ENCODE peak calls at places on chromosomes 5 and 9, in ten cellular contexts. X is IMR-90, M is adrenal gland, W is uterus, P is GM12878, V is ovary, S is H54, L is spleen, I is transverse colon, A is GM12892. T is an unnamed sample.

GRCh38 chr5:149381986-149382338 is 2.9 kb upstream of the IL17B start:
- DNase-seq in V (peak), M (peak), S (peak), L (peak), W (peak), A (peak), I (peak), X (peak), P (no peak), T (peak)

GRCh38 chr9:98330831-98331230 is 75.4 kb upstream of the TBC1D2 start:
- DNase-seq in W (no peak), M (no peak), P (no peak), X (peak), V (no peak), S (no peak), I (no peak), A (no peak), L (no peak), T (no peak)

GRCh38 chr9:89808076-89808701 is 203.4 kb downstream of the GADD45G start:
- DNase-seq in W (no peak), M (peak), V (peak), S (no peak), A (no peak), I (no peak), X (no peak), P (no peak), L (no peak), T (no peak)

GRCh38 chr9:19255821-19256220 is 25.3 kb downstream of the DENND4C start:
- DNase-seq in X (no peak), L (no peak), M (no peak), A (no peak), S (no peak), W (no peak), I (no peak), P (no peak), V (no peak), T (no peak)

GRCh38 chr5:139639619-139640431 is 8.3 kb upstream of the CXXC5 start:
- DNase-seq in I (peak), P (no peak), X (peak), W (no peak), S (no peak), V (peak), M (peak), A (no peak), L (peak), T (no peak)

GRCh38 chr5:74424162-74424868 is 216.2 kb downstream of the ENC1 start:
- DNase-seq in M (no peak), V (peak), P (no peak), I (no peak), X (no peak), A (no peak), W (no peak), S (no peak), L (no peak), T (peak)

GRCh38 chr5:178895615-178896571 is at the start of gene ZFP2:
- DNase-seq in W (peak), M (peak), S (peak), A (no peak), L (peak), P (no peak), V (peak), I (peak), X (peak), T (peak)

GRCh38 chr5:93503598-93504067 is 77.4 kb downstream of the NR2F1-AS1 start:
- DNase-seq in P (no peak), X (peak), W (no peak), A (no peak), I (no peak), S (peak), V (no peak), L (no peak), M (no peak), T (no peak)

GRCh38 chr5:147966326-147966725 is 60.0 kb upstream of the C5orf46 start:
- DNase-seq in X (no peak), A (no peak), V (no peak), M (no peak), W (no peak), I (no peak), P (no peak), S (no peak), L (no peak), T (no peak)

GRCh38 chr5:178149199-178149932 is 4.3 kb downstream of the NHP2 start:
- DNase-seq in P (no peak), S (no peak), I (no peak), A (no peak), V (no peak), W (no peak), X (peak), M (no peak), L (peak), T (no peak)

GRCh38 chr5:43432486-43433365 is 20.5 kb upstream of the CCL28 start:
- DNase-seq in A (no peak), S (no peak), V (no peak), M (peak), X (peak), L (no peak), W (peak), I (peak), P (no peak), T (peak)

GRCh38 chr5:122773615-122774014 is 1.3 kb upstream of the SNX2 start:
- DNase-seq in M (no peak), A (no peak), P (no peak), S (no peak), V (no peak), I (no peak), X (no peak), L (no peak), W (no peak), T (no peak)

GRCh38 chr9:126125177-126125576 is 201.5 kb upstream of the MVB12B start:
- DNase-seq in M (peak), A (no peak), L (peak), X (no peak), V (peak), P (no peak), I (no peak), S (no peak), W (no peak), T (no peak)

GRCh38 chr9:133493428-133493827 is 14.5 kb upstream of the SLC2A6 start:
- DNase-seq in X (no peak), A (no peak), V (no peak), L (no peak), P (no peak), I (no peak), M (no peak), S (no peak), W (no peak), T (no peak)

GRCh38 chr5:3317051-3317795 is 278.4 kb upstream of the IRX1 start:
- DNase-seq in S (no peak), V (no peak), A (no peak), W (no peak), M (no peak), L (no peak), X (no peak), P (no peak), I (no peak), T (no peak)

GRCh38 chr9:97808972-97809371 is 44.1 kb upstream of the FOXE1 start:
- DNase-seq in W (no peak), M (no peak), I (no peak), S (no peak), L (no peak), P (no peak), A (no peak), V (no peak), X (no peak), T (no peak)

GRCh38 chr5:28542968-28543367 is 1504.6 kb upstream of the CDH9 start:
- DNase-seq in A (no peak), P (no peak), V (no peak), M (no peak), W (no peak), I (no peak), L (no peak), S (peak), X (peak), T (no peak)

GRCh38 chr5:172765766-172766286 is 5.2 kb downstream of the DUSP1 start:
- DNase-seq in I (peak), P (no peak), M (peak), S (no peak), A (no peak), X (peak), V (no peak), L (no peak), W (no peak), T (no peak)

GRCh38 chr9:88143179-88143578 is 4.9 kb upstream of the SPATA31C2 start:
- DNase-seq in I (no peak), A (no peak), L (no peak), S (no peak), M (no peak), W (no peak), P (no peak), X (no peak), V (no peak), T (no peak)

GRCh38 chr9:131831380-131832165 is 91.7 kb upstream of the RAPGEF1 start:
- DNase-seq in A (no peak), X (no peak), P (no peak), L (no peak), I (no peak), V (no peak), W (no peak), M (no peak), S (no peak), T (no peak)

GRCh38 chr5:5978501-5979361 is 399.6 kb downstream of the MED10 start:
- DNase-seq in M (no peak), I (no peak), S (no peak), P (no peak), L (no peak), W (no peak), A (no peak), X (no peak), V (no peak), T (no peak)

GRCh38 chr9:93525476-93525875 is 50.9 kb upstream of the PHF2 start:
- DNase-seq in V (no peak), W (no peak), X (no peak), I (no peak), M (no peak), S (no peak), L (no peak), A (no peak), P (no peak), T (no peak)

GRCh38 chr9:114616684-114617520 is 5.8 kb downstream of the TMEM268 start:
- DNase-seq in P (peak), S (no peak), X (no peak), M (peak), W (no peak), A (peak), V (peak), L (peak), I (peak), T (peak)

GRCh38 chr9:99051851-99052250 is 53.1 kb upstream of the TGFBR1 start:
- DNase-seq in X (no peak), M (no peak), L (no peak), W (no peak), A (no peak), S (no peak), V (no peak), I (no peak), P (no peak), T (no peak)

GRCh38 chr9:79224672-79225433 is 346.9 kb upstream of the TLE4 start:
- DNase-seq in M (no peak), S (no peak), I (no peak), V (no peak), P (no peak), W (no peak), L (no peak), A (no peak), X (peak), T (no peak)

GRCh38 chr9:109859447-109859846 is 79.4 kb downstream of the PALM2AKAP2 start:
- DNase-seq in M (no peak), W (no peak), V (no peak), A (no peak), I (no peak), X (no peak), S (no peak), P (no peak), L (no peak), T (no peak)

GRCh38 chr9:22169243-22169642 is 160.1 kb upstream of the CDKN2B start:
- DNase-seq in P (no peak), V (no peak), A (no peak), M (no peak), L (no peak), X (peak), S (no peak), W (no peak), I (no peak), T (no peak)

GRCh38 chr5:140801494-140801841 is 611 bp downstream of the PCDHA3 start:
- DNase-seq in M (no peak), W (no peak), I (no peak), A (no peak), P (no peak), X (no peak), L (no peak), V (no peak), S (no peak), T (no peak)

GRCh38 chr9:33447404-33448158 is at the start of gene AQP3:
- DNase-seq in X (no peak), V (peak), I (peak), A (peak), S (no peak), L (peak), P (no peak), M (peak), W (peak), T (peak)

GRCh38 chr9:82333671-82334070 is 345.1 kb downstream of the SPATA31D1 start:
- DNase-seq in W (no peak), X (peak), A (no peak), P (no peak), I (no peak), S (no peak), M (no peak), L (no peak), V (no peak), T (no peak)

GRCh38 chr9:135648494-135649410 is 9.4 kb upstream of the GLT6D1 start:
- DNase-seq in S (no peak), P (no peak), X (no peak), W (no peak), I (no peak), A (no peak), V (no peak), M (no peak), L (no peak), T (no peak)
- TF ChIP-seq POLR2A in S (no peak), P (no peak), X (no peak), W (no peak), I (no peak), A (no peak), V (no peak), M (no peak), L (no peak), T (no peak)

GRCh38 chr5:1187234-1187949 is 14.0 kb upstream of the SLC6A19 start:
- DNase-seq in P (no peak), I (no peak), M (no peak), A (no peak), L (no peak), X (no peak), V (no peak), S (no peak), W (peak), T (no peak)

GRCh38 chr5:1186351-1187233 is 14.8 kb upstream of the SLC6A19 start:
- DNase-seq in P (no peak), S (no peak), A (no peak), L (no peak), I (no peak), V (no peak), W (peak), X (no peak), M (no peak), T (no peak)

GRCh38 chr5:1184481-1184880 is 16.9 kb upstream of the SLC6A19 start:
- DNase-seq in P (no peak), V (no peak), S (no peak), I (no peak), L (no peak), A (no peak), M (no peak), X (no peak), W (no peak), T (no peak)

GRCh38 chr5:1185038-1185651 is 16.2 kb upstream of the SLC6A19 start:
- DNase-seq in V (no peak), W (no peak), I (no peak), P (no peak), M (no peak), L (no peak), S (no peak), A (no peak), X (no peak), T (no peak)

GRCh38 chr5:1185652-1186350 is 15.6 kb upstream of the SLC6A19 start:
- DNase-seq in A (no peak), S (no peak), V (no peak), W (peak), X (no peak), L (no peak), P (no peak), M (no peak), I (peak), T (no peak)
- TF ChIP-seq POLR2A in A (no peak), S (no peak), V (no peak), W (no peak), X (no peak), L (no peak), P (no peak), M (no peak), I (no peak), T (no peak)

GRCh38 chr5:133821311-133821741 is 147.1 kb downstream of the C5orf15 start:
- DNase-seq in I (no peak), X (no peak), L (no peak), W (no peak), S (no peak), V (no peak), P (no peak), A (no peak), M (no peak), T (no peak)
- TF ChIP-seq POLR2A in I (no peak), X (no peak), L (no peak), W (no peak), S (no peak), V (no peak), P (no peak), A (no peak), M (no peak), T (no peak)

DNA sequence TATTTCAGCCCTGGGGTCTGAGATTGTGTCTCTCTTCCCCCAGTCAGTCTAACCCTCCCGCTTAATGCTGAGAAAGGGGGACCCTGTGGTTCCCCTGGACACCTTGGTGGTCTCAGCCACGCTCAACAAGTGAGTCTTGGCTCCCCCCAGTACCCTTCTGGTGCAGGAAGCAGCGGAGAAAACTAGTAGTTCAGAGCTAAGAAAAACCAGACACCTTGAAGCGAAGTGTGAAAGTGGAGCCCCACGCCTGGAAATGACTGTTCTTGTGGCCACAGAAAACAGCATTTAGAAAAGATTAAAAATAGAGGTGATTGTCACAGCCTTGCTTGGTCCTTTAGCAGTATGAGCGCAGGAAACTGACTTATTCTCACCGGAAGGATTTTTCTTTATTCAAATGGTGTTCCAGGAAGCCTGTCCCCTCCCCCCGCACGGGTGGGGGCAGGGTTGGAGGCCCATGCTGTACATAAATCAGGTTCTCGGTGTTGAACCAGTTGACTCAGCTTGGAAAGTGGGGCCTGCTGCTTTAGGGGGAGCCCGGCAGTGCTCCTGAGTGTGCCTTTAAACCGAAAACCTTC is 8.1 kb downstream of the ARPC5L start:
- DNase-seq in A (no peak), X (peak), S (no peak), P (peak), M (peak), L (peak), I (peak), V (no peak), W (no peak), T (no peak)
- TF ChIP-seq POLR2A in A (peak), X (no peak), S (no peak), P (peak), M (no peak), L (no peak), I (no peak), V (no peak), W (no peak), T (peak)

DNA sequence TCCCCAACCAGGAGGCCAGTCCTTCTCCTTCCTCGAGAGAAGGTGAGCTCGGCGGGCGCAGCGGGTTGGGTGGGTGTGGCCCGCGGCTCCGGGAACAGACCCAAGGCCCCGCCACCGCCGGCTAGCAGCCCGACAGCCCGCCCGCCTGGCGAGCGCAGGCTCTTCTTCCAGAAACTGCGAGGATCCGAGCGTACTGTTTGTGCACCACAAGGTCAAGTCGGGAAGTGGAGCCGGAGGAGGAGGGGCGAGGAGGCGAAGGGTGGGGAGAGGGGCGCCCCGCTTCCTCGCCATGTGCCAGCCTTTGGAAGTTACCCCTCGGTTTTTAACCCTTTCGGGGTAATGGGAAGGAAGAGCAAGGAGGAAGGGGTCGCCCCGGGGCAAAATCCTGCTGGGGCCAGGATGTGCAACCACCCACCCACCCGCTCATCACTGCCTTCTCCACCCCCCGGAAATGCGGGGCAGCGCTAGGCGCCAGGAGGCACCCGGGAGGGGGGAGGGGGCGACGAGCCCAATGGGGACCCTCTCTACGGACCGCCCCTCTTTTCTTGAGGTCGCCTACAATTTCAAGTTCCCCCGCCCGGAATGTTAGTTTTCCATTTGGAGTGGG is 1.1 kb upstream of the JADE2 start:
- DNase-seq in A (peak), S (peak), L (peak), M (peak), W (peak), V (peak), P (no peak), X (peak), I (peak), T (peak)
- TF ChIP-seq POLR2A in A (peak), S (peak), L (no peak), M (peak), W (peak), V (peak), P (peak), X (no peak), I (peak), T (peak)

GRCh38 chr5:142310803-142311202 is 14.0 kb downstream of the SPRY4 start:
- DNase-seq in S (no peak), L (no peak), I (no peak), V (no peak), A (no peak), M (no peak), P (no peak), X (no peak), W (no peak), T (no peak)
- TF ChIP-seq POLR2A in S (no peak), L (no peak), I (no peak), V (no peak), A (no peak), M (no peak), P (no peak), X (no peak), W (no peak), T (no peak)

GRCh38 chr9:120869360-120869687 is 7.7 kb downstream of the PHF19 start:
- DNase-seq in X (no peak), V (no peak), L (no peak), W (no peak), I (no peak), M (no peak), A (no peak), P (no peak), S (no peak), T (no peak)

GRCh38 chr9:120868676-120869359 is 8.2 kb downstream of the PHF19 start:
- DNase-seq in V (peak), L (peak), A (peak), S (no peak), I (peak), P (peak), W (peak), X (peak), M (peak), T (peak)

GRCh38 chr9:120867676-120868338 is 9.2 kb downstream of the PHF19 start:
- DNase-seq in W (no peak), S (no peak), A (no peak), I (no peak), P (no peak), L (peak), V (no peak), M (no peak), X (no peak), T (no peak)

GRCh38 chr9:120869726-120870125 is 7.3 kb downstream of the PHF19 start:
- DNase-seq in A (no peak), X (no peak), W (peak), M (no peak), L (peak), P (no peak), S (no peak), V (peak), I (no peak), T (no peak)

DNA sequence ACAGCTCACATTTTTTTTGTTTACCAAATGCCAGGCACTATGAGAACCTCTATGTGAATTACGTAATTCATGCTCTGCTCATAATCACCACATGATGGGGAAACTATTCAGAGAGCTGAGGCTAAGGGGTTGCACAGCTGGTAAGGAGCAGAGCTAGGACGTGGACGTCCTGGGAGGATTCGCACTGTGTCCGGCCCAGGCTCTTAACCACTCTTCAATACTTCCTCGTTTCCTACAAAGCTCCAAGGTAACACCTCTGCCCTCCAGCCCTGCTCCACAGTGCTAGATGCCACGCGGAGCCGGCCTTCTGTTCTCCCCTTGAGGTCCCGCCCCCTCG is 8.7 kb downstream of the PHF19 start:
- DNase-seq in M (no peak), I (no peak), A (no peak), S (no peak), P (no peak), V (no peak), L (no peak), W (no peak), X (peak), T (no peak)
- TF ChIP-seq POLR2A in M (no peak), I (peak), A (no peak), S (no peak), P (no peak), V (no peak), L (no peak), W (peak), X (peak), T (no peak)

GRCh38 chr9:120337131-120337530 is 242.8 kb downstream of the CDK5RAP2 start:
- DNase-seq in I (no peak), S (no peak), W (no peak), L (no peak), M (no peak), V (no peak), X (no peak), P (no peak), A (no peak), T (no peak)
- TF ChIP-seq POLR2A in I (no peak), S (no peak), W (no peak), L (no peak), M (no peak), V (no peak), X (no peak), P (no peak), A (no peak), T (no peak)